ENCODE peak calls at places on chromosomes 3 and 15, in nine cellular contexts. F, X, C, M, L, R, H, V and Y are unnamed samples.

GRCh38 chr15:36090276-36090946 is 489.0 kb upstream of the CDIN1 start:
- DNase-seq in C (no peak), F (no peak), L (no peak), H (peak; percentile 6), M (no peak), X (no peak), R (no peak), V (no peak), Y (no peak)

GRCh38 chr3:170961616-170962400 is 53.4 kb upstream of the EIF5A2 start:
- DNase-seq in F (no peak), M (no peak), H (peak; percentile 15), R (peak; percentile 71), X (no peak), L (no peak), C (peak; percentile 27), V (peak; percentile 49), Y (no peak)

GRCh38 chr15:27933562-27933961 is 165.6 kb downstream of the OCA2 start:
- DNase-seq in L (no peak), X (no peak), M (no peak), C (no peak), V (no peak), F (no peak), R (no peak), H (no peak), Y (no peak)

GRCh38 chr3:197487911-197488391 is 67.8 kb downstream of the BDH1 start:
- DNase-seq in M (no peak), F (no peak), L (no peak), X (no peak), H (no peak), C (no peak), V (peak; percentile 93), R (peak; percentile 99), Y (no peak)

GRCh38 chr3:111081008-111081545 is 9.5 kb downstream of the NECTIN3 start:
- DNase-seq in H (no peak), M (no peak), C (no peak), L (no peak), R (peak; percentile 68), F (no peak), V (peak; percentile 89), X (no peak), Y (no peak)

GRCh38 chr3:72246685-72247084 is 461.7 kb upstream of the PROK2 start:
- DNase-seq in H (no peak), R (no peak), F (no peak), X (no peak), M (no peak), L (no peak), V (no peak), C (no peak), Y (no peak)

GRCh38 chr3:149371723-149372114 is 5.7 kb downstream of the TM4SF1 start:
- DNase-seq in V (no peak), M (no peak), X (no peak), R (no peak), C (no peak), F (no peak), L (no peak), H (no peak), Y (no peak)

GRCh38 chr3:23263796-23264195 is 60.7 kb downstream of the UBE2E2 start:
- DNase-seq in L (no peak), V (peak; percentile 36), F (no peak), H (no peak), C (no peak), M (no peak), X (no peak), R (peak; percentile 73), Y (no peak)

GRCh38 chr3:49470714-49471420 is 800 bp downstream of the DAG1 start:
- DNase-seq in C (no peak), X (no peak), R (peak; percentile 33), V (no peak), F (no peak), L (no peak), H (no peak), M (no peak), Y (no peak)

GRCh38 chr15:48447058-48447457 is 115.8 kb downstream of the DUT start:
- DNase-seq in F (no peak), M (no peak), H (no peak), V (no peak), R (no peak), X (no peak), C (no peak), L (no peak), Y (no peak)

GRCh38 chr3:24496529-24497482 is 2.2 kb upstream of the THRB start:
- DNase-seq in H (peak; percentile 54), L (no peak), V (peak; percentile 85), X (no peak), R (peak; percentile 83), C (peak; percentile 82), F (peak; percentile 29), M (no peak), Y (no peak)

GRCh38 chr15:100525894-100526512 is 2.7 kb downstream of the CERS3 start:
- DNase-seq in F (no peak), V (no peak), R (no peak), L (no peak), H (no peak), C (peak; percentile 35), X (no peak), M (no peak), Y (no peak)

GRCh38 chr15:69410290-69410874 is 3.8 kb upstream of the KIF23 start:
- DNase-seq in H (peak; percentile 59), M (no peak), X (peak; percentile 57), F (no peak), V (peak; percentile 29), L (peak; percentile 45), R (peak; percentile 44), C (no peak), Y (no peak)

GRCh38 chr3:46469680-46470357 is 5.1 kb upstream of the LTF start:
- DNase-seq in X (peak; percentile 29), R (no peak), F (no peak), V (peak; percentile 11), C (no peak), M (no peak), H (no peak), L (no peak), Y (no peak)

GRCh38 chr3:128426128-128426921 is 40.4 kb downstream of the DNAJB8 start:
- DNase-seq in M (peak; percentile 1), F (no peak), C (peak; percentile 32), L (no peak), H (peak; percentile 99), X (peak; percentile 88), V (peak; percentile 12), R (peak; percentile 14), Y (no peak)

GRCh38 chr3:52123106-52123708 is 31.0 kb downstream of the POC1A start:
- DNase-seq in R (peak; percentile 80), V (peak; percentile 51), C (peak; percentile 70), H (peak; percentile 93), X (peak; percentile 88), M (peak; percentile 44), F (peak; percentile 41), L (no peak), Y (no peak)

GRCh38 chr15:88917764-88918163 is 4.6 kb upstream of the MFGE8 start:
- DNase-seq in R (no peak), X (no peak), H (no peak), M (no peak), L (no peak), V (no peak), F (no peak), C (no peak), Y (no peak)

GRCh38 chr3:55549172-55549571 is 62.1 kb upstream of the WNT5A start:
- DNase-seq in M (no peak), R (peak; percentile 73), V (peak; percentile 83), F (no peak), X (no peak), L (no peak), H (no peak), C (no peak), Y (no peak)

GRCh38 chr3:133390715-133391114 is 9.1 kb upstream of the BFSP2 start:
- DNase-seq in H (no peak), X (no peak), L (no peak), M (no peak), F (no peak), R (no peak), C (no peak), V (no peak), Y (no peak)

GRCh38 chr3:108071394-108071793 is 19.4 kb downstream of the CD47 start:
- DNase-seq in H (no peak), C (no peak), L (no peak), X (no peak), M (no peak), V (no peak), F (no peak), R (no peak), Y (no peak)

GRCh38 chr3:40745381-40746106 is 220.8 kb downstream of the ZNF621 start:
- DNase-seq in R (no peak), H (no peak), L (no peak), X (no peak), F (no peak), C (no peak), M (no peak), V (no peak), Y (no peak)